ENCODE peak calls at places on chromosomes 11 and 22, in four cellular contexts. One of them, this sample, is unnamed.

GRCh38 chr22:37345863-37346514 is 63.7 kb downstream of the CYTH4 start:
- DNase-seq in heart right ventricle: no peak
- DNase-seq in LoVo: no peak
- DNase-seq in D341Med: no peak
- DNase-seq in this sample: no peak

GRCh38 chr22:31829505-31829904 is 75.7 kb downstream of the DEPDC5 start:
- DNase-seq in heart right ventricle: no peak
- DNase-seq in D341Med: no peak
- DNase-seq in LoVo: peak
- DNase-seq in this sample: peak

GRCh38 chr11:66068923-66069714 is 953 bp upstream of the PACS1 start:
- DNase-seq in heart right ventricle: no peak
- DNase-seq in LoVo: no peak
- DNase-seq in D341Med: peak
- DNase-seq in this sample: no peak

GRCh38 chr11:74926304-74927030 is 22.4 kb downstream of the XRRA1 start:
- DNase-seq in heart right ventricle: no peak
- DNase-seq in D341Med: no peak
- DNase-seq in LoVo: no peak
- DNase-seq in this sample: no peak

GRCh38 chr11:16603890-16604783 is 134.3 kb upstream of the C11orf58 start:
- DNase-seq in LoVo: peak
- DNase-seq in heart right ventricle: peak
- DNase-seq in D341Med: peak
- DNase-seq in this sample: peak

GRCh38 chr11:128582496-128583366 is 4.6 kb downstream of the ETS1 start:
- DNase-seq in LoVo: no peak
- DNase-seq in D341Med: no peak
- DNase-seq in heart right ventricle: peak
- DNase-seq in this sample: peak

GRCh38 chr11:63901660-63902059 is 15.3 kb downstream of the RCOR2 start:
- DNase-seq in heart right ventricle: no peak
- DNase-seq in LoVo: no peak
- DNase-seq in D341Med: peak
- DNase-seq in this sample: no peak

GRCh38 chr11:2294340-2295290 is 7.1 kb downstream of the C11orf21 start:
- DNase-seq in LoVo: no peak
- DNase-seq in heart right ventricle: no peak
- DNase-seq in D341Med: no peak
- DNase-seq in this sample: peak

GRCh38 chr11:32386770-32387377 is 48.5 kb downstream of the WT1 start:
- DNase-seq in D341Med: no peak
- DNase-seq in LoVo: no peak
- DNase-seq in heart right ventricle: no peak
- DNase-seq in this sample: peak

GRCh38 chr11:117239295-117239694 is 6.8 kb downstream of the RNF214 start:
- DNase-seq in heart right ventricle: no peak
- DNase-seq in D341Med: no peak
- DNase-seq in LoVo: no peak
- DNase-seq in this sample: no peak

GRCh38 chr11:117465236-117465997 is 137.8 kb downstream of the CEP164 start:
- DNase-seq in LoVo: no peak
- DNase-seq in D341Med: no peak
- DNase-seq in heart right ventricle: no peak
- DNase-seq in this sample: no peak

GRCh38 chr11:14861680-14862079 is 30.4 kb downstream of the CYP2R1 start:
- DNase-seq in heart right ventricle: no peak
- DNase-seq in D341Med: no peak
- DNase-seq in LoVo: peak
- DNase-seq in this sample: no peak

GRCh38 chr11:118148240-118148639 is 4.4 kb downstream of the SCN4B start:
- DNase-seq in LoVo: no peak
- DNase-seq in heart right ventricle: no peak
- DNase-seq in D341Med: no peak
- DNase-seq in this sample: no peak

GRCh38 chr11:121552160-121552559 is 99.4 kb upstream of the SORL1-AS1 start:
- DNase-seq in heart right ventricle: no peak
- DNase-seq in LoVo: no peak
- DNase-seq in D341Med: no peak
- DNase-seq in this sample: no peak

GRCh38 chr22:32751065-32751739 is 50.3 kb upstream of the TIMP3 start:
- DNase-seq in D341Med: no peak
- DNase-seq in LoVo: no peak
- DNase-seq in heart right ventricle: no peak
- DNase-seq in this sample: no peak

GRCh38 chr22:27228771-27229170 is 571.4 kb downstream of the MIAT start:
- DNase-seq in LoVo: no peak
- DNase-seq in D341Med: no peak
- DNase-seq in heart right ventricle: no peak
- DNase-seq in this sample: no peak

GRCh38 chr11:72840780-72841179 is 26.6 kb downstream of the ATG16L2 start:
- DNase-seq in heart right ventricle: no peak
- DNase-seq in D341Med: no peak
- DNase-seq in LoVo: no peak
- DNase-seq in this sample: no peak

GRCh38 chr22:40153186-40153585 is 24.5 kb upstream of the TNRC6B start:
- DNase-seq in heart right ventricle: no peak
- DNase-seq in LoVo: no peak
- DNase-seq in D341Med: no peak
- DNase-seq in this sample: no peak

GRCh38 chr11:119180729-119181676 is 4.3 kb upstream of the NHERF4 start:
- DNase-seq in LoVo: no peak
- DNase-seq in heart right ventricle: no peak
- DNase-seq in D341Med: no peak
- DNase-seq in this sample: no peak

GRCh38 chr11:106418786-106419185 is 341.3 kb downstream of the AASDHPPT start:
- DNase-seq in D341Med: no peak
- DNase-seq in LoVo: no peak
- DNase-seq in heart right ventricle: no peak
- DNase-seq in this sample: no peak

GRCh38 chr11:75924966-75925784 is 110.2 kb downstream of the UVRAG start:
- DNase-seq in LoVo: peak
- DNase-seq in heart right ventricle: no peak
- DNase-seq in D341Med: no peak
- DNase-seq in this sample: no peak

GRCh38 chr11:113198907-113199660 is 115.3 kb upstream of the TTC12 start:
- DNase-seq in LoVo: no peak
- DNase-seq in D341Med: no peak
- DNase-seq in heart right ventricle: no peak
- DNase-seq in this sample: no peak

GRCh38 chr11:83827940-83828554 is 541.9 kb upstream of the CCDC90B start:
- DNase-seq in heart right ventricle: no peak
- DNase-seq in D341Med: peak
- DNase-seq in LoVo: peak
- DNase-seq in this sample: no peak

GRCh38 chr22:27019827-27020226 is 362.4 kb downstream of the MIAT start:
- DNase-seq in D341Med: no peak
- DNase-seq in LoVo: no peak
- DNase-seq in heart right ventricle: no peak
- DNase-seq in this sample: peak

GRCh38 chr22:23216331-23217170 is 36.2 kb downstream of the BCR start:
- DNase-seq in LoVo: no peak
- DNase-seq in D341Med: no peak
- DNase-seq in heart right ventricle: no peak
- DNase-seq in this sample: no peak

GRCh38 chr11:68840661-68841653 is 759 bp downstream of the CPT1A start:
- DNase-seq in D341Med: peak
- DNase-seq in LoVo: peak
- DNase-seq in heart right ventricle: peak
- DNase-seq in this sample: peak

GRCh38 chr22:42131562-42131961 is 952 bp upstream of the CYP2D6 start:
- DNase-seq in heart right ventricle: no peak
- DNase-seq in LoVo: no peak
- DNase-seq in D341Med: no peak
- DNase-seq in this sample: no peak

GRCh38 chr11:64998141-64998540 is 1.4 kb upstream of the BATF2 start:
- DNase-seq in LoVo: peak
- DNase-seq in D341Med: no peak
- DNase-seq in heart right ventricle: no peak
- DNase-seq in this sample: no peak

GRCh38 chr11:93905384-93905783 is 55.0 kb upstream of the VSTM5 start:
- DNase-seq in heart right ventricle: no peak
- DNase-seq in LoVo: peak
- DNase-seq in D341Med: no peak
- DNase-seq in this sample: no peak

GRCh38 chr22:39174498-39175120 is 22.1 kb upstream of the CBX7 start:
- DNase-seq in heart right ventricle: peak
- DNase-seq in LoVo: peak
- DNase-seq in D341Med: no peak
- DNase-seq in this sample: peak

GRCh38 chr11:76248210-76248609 is 41.9 kb upstream of the WNT11 start:
- DNase-seq in heart right ventricle: no peak
- DNase-seq in D341Med: no peak
- DNase-seq in LoVo: no peak
- DNase-seq in this sample: no peak

GRCh38 chr22:46001426-46002106 is 24.6 kb upstream of the WNT7B start:
- DNase-seq in D341Med: no peak
- DNase-seq in LoVo: no peak
- DNase-seq in heart right ventricle: no peak
- DNase-seq in this sample: no peak

GRCh38 chr22:20494978-20495860 is at the start of gene KLHL22:
- DNase-seq in heart right ventricle: peak
- DNase-seq in LoVo: peak
- DNase-seq in D341Med: peak
- DNase-seq in this sample: no peak

GRCh38 chr11:77147668-77148321 is 19.7 kb downstream of the MYO7A start:
- DNase-seq in LoVo: no peak
- DNase-seq in D341Med: no peak
- DNase-seq in heart right ventricle: no peak
- DNase-seq in this sample: no peak

GRCh38 chr22:17919276-17920144 is 104.9 kb downstream of the MICAL3 start:
- DNase-seq in D341Med: no peak
- DNase-seq in heart right ventricle: peak
- DNase-seq in LoVo: no peak
- DNase-seq in this sample: no peak

GRCh38 chr11:116598036-116598435 is 174.8 kb downstream of the BUD13 start:
- DNase-seq in LoVo: no peak
- DNase-seq in D341Med: no peak
- DNase-seq in heart right ventricle: no peak
- DNase-seq in this sample: no peak

GRCh38 chr11:15819679-15820286 is 536.6 kb downstream of the SOX6 start:
- DNase-seq in LoVo: peak
- DNase-seq in heart right ventricle: peak
- DNase-seq in D341Med: peak
- DNase-seq in this sample: peak

This sample was measured in uterus.